ENCODE peak calls at places on chromosome 7, in ten cellular contexts. Y, B, E, K, C, R, L, F, O and M are unnamed samples.

GRCh38 chr7:112411186-112411795 is 39.0 kb upstream of the IFRD1 start:
- DNase-seq in Y (peak), B (peak), E (no peak), K (no peak), C (peak), R (peak), L (peak), F (peak), O (no peak), M (peak)

GRCh38 chr7:70647801-70648491 is 484.0 kb upstream of the GALNT17 start:
- DNase-seq in Y (no peak), B (no peak), E (no peak), K (peak), C (no peak), R (peak), L (peak), F (no peak), O (no peak), M (no peak)

GRCh38 chr7:107643407-107643806 is 17.2 kb upstream of the SLC26A4 start:
- DNase-seq in Y (peak), B (peak), E (no peak), K (no peak), C (peak), R (peak), L (peak), F (no peak), O (no peak), M (peak)

GRCh38 chr7:135486258-135486657 is 23.6 kb downstream of the CNOT4 start:
- DNase-seq in Y (peak), B (no peak), E (no peak), K (no peak), C (no peak), R (peak), L (no peak), F (no peak), O (no peak), M (no peak)

GRCh38 chr7:28958235-28958945 is at the start of gene TRIL:
- DNase-seq in Y (peak), B (peak), E (peak), K (no peak), C (no peak), R (peak), L (no peak), F (peak), O (peak), M (peak)

GRCh38 chr7:42152353-42153205 is 84.4 kb downstream of the GLI3 start:
- DNase-seq in Y (no peak), B (no peak), E (no peak), K (no peak), C (peak), R (no peak), L (no peak), F (no peak), O (no peak), M (no peak)

GRCh38 chr7:137081694-137082093 is 213.2 kb downstream of the CHRM2 start:
- DNase-seq in Y (peak), B (peak), E (peak), K (no peak), C (peak), R (peak), L (peak), F (no peak), O (peak), M (peak)

GRCh38 chr7:6250364-6250833 is 22.0 kb downstream of the CYTH3 start:
- DNase-seq in Y (no peak), B (no peak), E (no peak), K (no peak), C (no peak), R (peak), L (peak), F (no peak), O (no peak), M (no peak)

GRCh38 chr7:27269455-27269854 is 26.9 kb downstream of the EVX1 start:
- DNase-seq in Y (no peak), B (no peak), E (no peak), K (no peak), C (no peak), R (no peak), L (no peak), F (no peak), O (no peak), M (no peak)

GRCh38 chr7:2079332-2080068 is 153.2 kb downstream of the MAD1L1 start:
- DNase-seq in Y (no peak), B (no peak), E (no peak), K (no peak), C (no peak), R (no peak), L (no peak), F (no peak), O (no peak), M (peak)

GRCh38 chr7:98038731-98039130 is 48.7 kb upstream of the OCM2 start:
- DNase-seq in Y (no peak), B (no peak), E (no peak), K (no peak), C (no peak), R (no peak), L (no peak), F (peak), O (no peak), M (no peak)

GRCh38 chr7:47358944-47359588 is 222.8 kb downstream of the TNS3 start:
- DNase-seq in Y (no peak), B (no peak), E (peak), K (no peak), C (peak), R (no peak), L (no peak), F (no peak), O (no peak), M (no peak)

GRCh38 chr7:106285801-106286492 is 1.2 kb upstream of the NAMPT start:
- DNase-seq in Y (peak), B (peak), E (no peak), K (no peak), C (no peak), R (peak), L (no peak), F (no peak), O (no peak), M (no peak)

GRCh38 chr7:151748733-151749132 is 128.2 kb downstream of the PRKAG2 start:
- DNase-seq in Y (no peak), B (no peak), E (no peak), K (no peak), C (no peak), R (no peak), L (no peak), F (no peak), O (peak), M (no peak)

GRCh38 chr7:80883188-80884025 is 35.4 kb downstream of the SEMA3C start:
- DNase-seq in Y (peak), B (peak), E (no peak), K (no peak), C (peak), R (peak), L (peak), F (no peak), O (no peak), M (peak)

GRCh38 chr7:105838273-105839141 is 37.9 kb downstream of the ATXN7L1 start:
- DNase-seq in Y (no peak), B (peak), E (no peak), K (no peak), C (no peak), R (peak), L (peak), F (no peak), O (no peak), M (no peak)

GRCh38 chr7:2084781-2085505 is 147.8 kb downstream of the MAD1L1 start:
- DNase-seq in Y (no peak), B (no peak), E (no peak), K (no peak), C (no peak), R (no peak), L (no peak), F (no peak), O (no peak), M (no peak)

GRCh38 chr7:29649010-29649716 is 85.5 kb downstream of the PRR15 start:
- DNase-seq in Y (no peak), B (no peak), E (no peak), K (no peak), C (no peak), R (no peak), L (no peak), F (no peak), O (no peak), M (no peak)

GRCh38 chr7:123460616-123461015 is 73.8 kb downstream of the IQUB start:
- DNase-seq in Y (peak), B (peak), E (no peak), K (no peak), C (peak), R (peak), L (peak), F (no peak), O (no peak), M (no peak)

GRCh38 chr7:135980665-135981180 is 3.6 kb upstream of the MTPN start:
- DNase-seq in Y (no peak), B (peak), E (no peak), K (peak), C (peak), R (peak), L (peak), F (no peak), O (no peak), M (peak)

GRCh38 chr7:44291066-44291732 is 34.2 kb downstream of the CAMK2B start:
- DNase-seq in Y (peak), B (peak), E (peak), K (no peak), C (peak), R (peak), L (no peak), F (no peak), O (peak), M (no peak)